ENCODE peak calls at places on chromosomes 16 and 17, in six cellular contexts. One of them, this sample, is unnamed. For H3K4me1, the result is how much of the 10 kb centered on the place peaks cover.

GRCh38 chr16:75087040-75087979 is 29.3 kb downstream of the LDHD start:
- DNase-seq in right lobe of liver: no peak
- DNase-seq in IMR-90: peak
- DNase-seq in iPS DF 6.9: no peak
- DNase-seq in effector memory CD4-positive, alpha-beta T cell: no peak
- DNase-seq in heart right ventricle: peak
- DNase-seq in this sample: no peak

GRCh38 chr17:76697702-76698465 is 12.9 kb downstream of the MXRA7 start:
- DNase-seq in right lobe of liver: no peak
- DNase-seq in IMR-90: peak
- DNase-seq in iPS DF 6.9: no peak
- DNase-seq in effector memory CD4-positive, alpha-beta T cell: no peak
- DNase-seq in heart right ventricle: no peak
- DNase-seq in this sample: no peak

GRCh38 chr17:53090770-53091169 is 732.0 kb upstream of the KIF2B start:
- DNase-seq in right lobe of liver: no peak
- DNase-seq in IMR-90: no peak
- DNase-seq in iPS DF 6.9: no peak
- DNase-seq in effector memory CD4-positive, alpha-beta T cell: no peak
- DNase-seq in heart right ventricle: no peak
- DNase-seq in this sample: no peak

GRCh38 chr17:31318298-31319190 is 2.9 kb downstream of the EVI2A start:
- DNase-seq in right lobe of liver: no peak
- DNase-seq in IMR-90: peak
- DNase-seq in iPS DF 6.9: no peak
- DNase-seq in effector memory CD4-positive, alpha-beta T cell: peak
- DNase-seq in heart right ventricle: peak
- DNase-seq in this sample: peak

GRCh38 chr16:67537636-67538591 is 9.3 kb downstream of the RIPOR1 start:
- DNase-seq in right lobe of liver: peak
- DNase-seq in IMR-90: no peak
- DNase-seq in iPS DF 6.9: no peak
- DNase-seq in effector memory CD4-positive, alpha-beta T cell: peak
- DNase-seq in heart right ventricle: peak
- DNase-seq in this sample: peak

GRCh38 chr17:38461683-38462082 is 33.4 kb downstream of the ARHGAP23 start:
- DNase-seq in right lobe of liver: no peak
- DNase-seq in IMR-90: no peak
- DNase-seq in iPS DF 6.9: no peak
- DNase-seq in effector memory CD4-positive, alpha-beta T cell: no peak
- DNase-seq in heart right ventricle: no peak
- DNase-seq in this sample: no peak

GRCh38 chr17:40317345-40317873 is 8.4 kb downstream of the RARA start:
- DNase-seq in right lobe of liver: peak
- DNase-seq in IMR-90: peak
- DNase-seq in iPS DF 6.9: no peak
- DNase-seq in effector memory CD4-positive, alpha-beta T cell: no peak
- DNase-seq in heart right ventricle: no peak
- DNase-seq in this sample: no peak

GRCh38 chr17:6507535-6507934 is 48.8 kb downstream of the PITPNM3 start:
- DNase-seq in right lobe of liver: no peak
- DNase-seq in IMR-90: peak
- DNase-seq in iPS DF 6.9: no peak
- DNase-seq in effector memory CD4-positive, alpha-beta T cell: no peak
- DNase-seq in heart right ventricle: no peak
- DNase-seq in this sample: no peak

GRCh38 chr17:37483311-37484039 is 6.2 kb upstream of the DUSP14 start:
- DNase-seq in right lobe of liver: no peak
- DNase-seq in IMR-90: peak
- DNase-seq in iPS DF 6.9: no peak
- DNase-seq in effector memory CD4-positive, alpha-beta T cell: no peak
- DNase-seq in heart right ventricle: no peak
- DNase-seq in this sample: no peak

GRCh38 chr17:61223725-61224124 is 175.9 kb upstream of the TBX2 start:
- DNase-seq in right lobe of liver: no peak
- DNase-seq in IMR-90: no peak
- DNase-seq in iPS DF 6.9: no peak
- DNase-seq in effector memory CD4-positive, alpha-beta T cell: no peak
- DNase-seq in heart right ventricle: no peak
- DNase-seq in this sample: no peak

GRCh38 chr17:79646721-79647455 is 36.0 kb upstream of the RBFOX3 start:
- DNase-seq in right lobe of liver: no peak
- DNase-seq in IMR-90: no peak
- DNase-seq in iPS DF 6.9: no peak
- DNase-seq in effector memory CD4-positive, alpha-beta T cell: no peak
- DNase-seq in heart right ventricle: no peak
- DNase-seq in this sample: no peak

GRCh38 chr16:59394526-59394925 is 660.4 kb upstream of the GOT2 start:
- DNase-seq in right lobe of liver: no peak
- DNase-seq in IMR-90: no peak
- DNase-seq in iPS DF 6.9: no peak
- DNase-seq in effector memory CD4-positive, alpha-beta T cell: no peak
- DNase-seq in heart right ventricle: no peak
- DNase-seq in this sample: no peak

GRCh38 chr16:8776193-8776592 is 21.2 kb downstream of the TMEM186 start:
- DNase-seq in right lobe of liver: no peak
- DNase-seq in IMR-90: no peak
- DNase-seq in iPS DF 6.9: no peak
- DNase-seq in effector memory CD4-positive, alpha-beta T cell: no peak
- DNase-seq in heart right ventricle: no peak
- DNase-seq in this sample: no peak

GRCh38 chr17:36594626-36595401 is 3.1 kb downstream of the DHRS11 start:
- DNase-seq in right lobe of liver: no peak
- DNase-seq in IMR-90: no peak
- DNase-seq in iPS DF 6.9: no peak
- DNase-seq in effector memory CD4-positive, alpha-beta T cell: no peak
- DNase-seq in heart right ventricle: no peak
- DNase-seq in this sample: no peak

GRCh38 chr17:76277300-76278267 is 12.4 kb downstream of the UBALD2 start:
- DNase-seq in right lobe of liver: peak
- DNase-seq in IMR-90: no peak
- DNase-seq in iPS DF 6.9: no peak
- DNase-seq in effector memory CD4-positive, alpha-beta T cell: no peak
- DNase-seq in heart right ventricle: no peak
- DNase-seq in this sample: no peak

GRCh38 chr17:9987779-9988585 is 82.9 kb upstream of the RCVRN start:
- DNase-seq in right lobe of liver: no peak
- DNase-seq in IMR-90: peak
- DNase-seq in iPS DF 6.9: peak
- DNase-seq in effector memory CD4-positive, alpha-beta T cell: no peak
- DNase-seq in heart right ventricle: peak
- DNase-seq in this sample: peak

GRCh38 chr16:27867122-27868110 is 196.1 kb downstream of the GSG1L start:
- DNase-seq in right lobe of liver: peak
- DNase-seq in IMR-90: peak
- DNase-seq in iPS DF 6.9: peak
- DNase-seq in effector memory CD4-positive, alpha-beta T cell: peak
- DNase-seq in heart right ventricle: peak
- DNase-seq in this sample: peak

GRCh38 chr17:4968166-4968915 is 724 bp upstream of the SPAG7 start:
- DNase-seq in right lobe of liver: no peak
- DNase-seq in IMR-90: no peak
- DNase-seq in iPS DF 6.9: no peak
- DNase-seq in effector memory CD4-positive, alpha-beta T cell: no peak
- DNase-seq in heart right ventricle: no peak
- DNase-seq in this sample: no peak

GRCh38 chr17:32288600-32288999 is 23.0 kb downstream of the RHBDL3 start:
- DNase-seq in right lobe of liver: no peak
- DNase-seq in IMR-90: no peak
- DNase-seq in iPS DF 6.9: no peak
- DNase-seq in effector memory CD4-positive, alpha-beta T cell: no peak
- DNase-seq in heart right ventricle: no peak
- DNase-seq in this sample: no peak

GRCh38 chr17:1605681-1606351 is 22.8 kb downstream of the SLC43A2 start:
- DNase-seq in right lobe of liver: no peak
- DNase-seq in IMR-90: no peak
- DNase-seq in iPS DF 6.9: no peak
- DNase-seq in effector memory CD4-positive, alpha-beta T cell: no peak
- DNase-seq in heart right ventricle: no peak
- DNase-seq in this sample: no peak

GRCh38 chr17:17944743-17945142 is 27.5 kb downstream of the TOM1L2 start:
- DNase-seq in right lobe of liver: no peak
- DNase-seq in IMR-90: no peak
- DNase-seq in iPS DF 6.9: no peak
- DNase-seq in effector memory CD4-positive, alpha-beta T cell: no peak
- DNase-seq in heart right ventricle: no peak
- DNase-seq in this sample: no peak
- H3K4me1 ChIP-seq in right lobe of liver: under half
- H3K4me1 ChIP-seq in IMR-90: under half
- H3K4me1 ChIP-seq in iPS DF 6.9: under half
- H3K4me1 ChIP-seq in effector memory CD4-positive, alpha-beta T cell: under half
- H3K4me1 ChIP-seq in heart right ventricle: half or more
- H3K4me1 ChIP-seq in this sample: under half

DNA sequence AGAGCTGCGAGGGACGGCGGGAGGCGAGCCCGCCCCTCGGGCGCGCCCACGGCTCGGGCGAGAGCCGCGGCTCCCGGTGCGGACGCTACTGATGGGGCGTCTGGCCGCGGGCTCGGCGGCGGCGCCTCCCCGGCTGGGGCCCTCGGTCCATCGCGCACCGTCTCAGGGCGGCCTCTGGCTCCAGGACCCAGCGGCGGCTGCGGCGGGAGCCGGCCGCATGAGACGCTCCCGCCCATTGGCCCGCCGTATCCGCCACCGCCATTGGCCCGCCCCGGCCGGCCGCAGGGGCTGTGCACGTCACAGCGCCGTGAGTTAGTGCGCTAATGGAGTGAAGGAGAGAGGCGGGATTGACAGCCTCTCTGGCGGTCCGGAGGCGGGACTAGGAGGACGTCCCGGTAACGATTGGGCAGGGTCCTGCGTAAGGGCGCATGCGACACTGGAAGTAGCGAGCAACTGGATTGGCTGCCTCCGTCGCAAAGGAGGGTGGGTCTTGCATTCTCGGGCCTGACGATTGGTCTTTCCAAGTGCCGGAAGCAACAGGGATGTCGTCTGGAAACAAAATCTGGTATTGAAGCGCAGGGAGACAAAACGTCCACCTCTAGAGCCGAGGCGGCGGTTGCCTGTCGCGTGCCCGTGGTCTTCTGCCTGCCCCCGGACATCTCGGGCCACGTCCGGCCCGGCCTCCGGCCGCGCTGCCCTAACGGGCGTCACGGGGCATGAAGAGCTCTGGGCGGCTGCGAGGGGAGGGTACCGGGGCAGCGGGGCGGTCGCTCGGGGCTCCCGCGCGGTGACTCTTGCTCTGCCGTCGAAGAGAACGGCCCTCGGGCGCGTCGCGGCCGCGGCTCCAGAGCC is at the start of gene ANKRD11:
- DNase-seq in right lobe of liver: peak
- DNase-seq in IMR-90: peak
- DNase-seq in iPS DF 6.9: peak
- DNase-seq in effector memory CD4-positive, alpha-beta T cell: peak
- DNase-seq in heart right ventricle: peak
- DNase-seq in this sample: peak
- H3K4me1 ChIP-seq in right lobe of liver: under half
- H3K4me1 ChIP-seq in IMR-90: under half
- H3K4me1 ChIP-seq in iPS DF 6.9: under half
- H3K4me1 ChIP-seq in effector memory CD4-positive, alpha-beta T cell: under half
- H3K4me1 ChIP-seq in heart right ventricle: under half
- H3K4me1 ChIP-seq in this sample: under half

DNA sequence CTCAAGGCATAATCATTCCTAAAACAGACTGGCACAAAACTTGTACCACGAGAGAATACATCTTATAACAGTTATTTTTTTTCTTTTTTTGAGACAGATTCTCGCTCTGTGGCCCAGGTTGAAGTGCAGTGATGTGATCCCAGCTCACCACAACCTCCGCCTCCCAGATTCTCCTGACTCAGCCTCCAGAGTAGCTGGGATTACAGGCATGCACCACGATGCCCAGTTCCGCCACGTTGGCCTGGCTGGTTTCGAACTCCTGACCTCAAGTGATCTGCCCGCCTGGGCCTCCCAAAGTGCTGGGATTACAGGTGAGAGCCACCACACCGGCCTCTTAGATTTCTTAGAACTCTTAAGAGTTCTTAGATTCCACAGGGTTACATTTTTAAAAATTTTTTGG is 4.1 kb downstream of the NUFIP2 start:
- DNase-seq in right lobe of liver: no peak
- DNase-seq in IMR-90: no peak
- DNase-seq in iPS DF 6.9: no peak
- DNase-seq in effector memory CD4-positive, alpha-beta T cell: no peak
- DNase-seq in heart right ventricle: no peak
- DNase-seq in this sample: no peak
- H3K4me1 ChIP-seq in right lobe of liver: under half
- H3K4me1 ChIP-seq in IMR-90: under half
- H3K4me1 ChIP-seq in iPS DF 6.9: under half
- H3K4me1 ChIP-seq in effector memory CD4-positive, alpha-beta T cell: under half
- H3K4me1 ChIP-seq in heart right ventricle: half or more
- H3K4me1 ChIP-seq in this sample: half or more

GRCh38 chr16:87819983-87820382 is 49.3 kb downstream of the SLC7A5 start:
- DNase-seq in right lobe of liver: peak
- DNase-seq in IMR-90: no peak
- DNase-seq in iPS DF 6.9: no peak
- DNase-seq in effector memory CD4-positive, alpha-beta T cell: no peak
- DNase-seq in heart right ventricle: no peak
- DNase-seq in this sample: no peak
- H3K4me1 ChIP-seq in right lobe of liver: under half
- H3K4me1 ChIP-seq in IMR-90: under half
- H3K4me1 ChIP-seq in iPS DF 6.9: under half
- H3K4me1 ChIP-seq in effector memory CD4-positive, alpha-beta T cell: under half
- H3K4me1 ChIP-seq in heart right ventricle: under half
- H3K4me1 ChIP-seq in this sample: under half

This sample was measured in naive thymus-derived CD4-positive, alpha-beta T cell.